ENCODE peak calls at places on chromosomes 11 and 22, in four cellular contexts. I is CD8-positive, alpha-beta T cell; L is CD4-positive, alpha-beta memory T cell; W is esophagus squamous epithelium. N is an unnamed sample. For H3K4me1 and H3K9me3, the result is how much of the 10 kb centered on the place peaks cover.

GRCh38 chr22:20014526-20015186 is 2.0 kb downstream of the ARVCF start:
- DNase-seq in W (no peak), L (no peak), I (no peak), N (no peak)

GRCh38 chr11:103624708-103625623 is 411.5 kb upstream of the DDI1 start:
- DNase-seq in L (no peak), W (no peak), I (no peak), N (peak)

GRCh38 chr11:75270896-75271415 is 30.4 kb downstream of the TPBGL start:
- DNase-seq in W (no peak), I (no peak), L (peak), N (no peak)

GRCh38 chr22:22343603-22344276 is 99.2 kb downstream of the VPREB1 start:
- DNase-seq in I (no peak), W (no peak), L (no peak), N (no peak)

GRCh38 chr11:67507242-67507890 is 596 bp downstream of the CDK2AP2 start:
- DNase-seq in W (no peak), I (no peak), L (no peak), N (no peak)

GRCh38 chr11:96424693-96425092 is 34.9 kb downstream of the JRKL start:
- DNase-seq in W (no peak), I (no peak), L (no peak), N (no peak)

GRCh38 chr11:43842021-43842420 is 38.6 kb upstream of the ALKBH3 start:
- DNase-seq in L (no peak), I (no peak), W (no peak), N (no peak)

GRCh38 chr11:61082161-61082870 is 20.0 kb upstream of the CD5 start:
- DNase-seq in L (no peak), W (no peak), I (no peak), N (no peak)

GRCh38 chr22:36330655-36331305 is 57.0 kb downstream of the MYH9 start:
- DNase-seq in W (no peak), I (no peak), L (no peak), N (peak)

GRCh38 chr22:47090591-47091240 is 328.3 kb downstream of the TBC1D22A start:
- DNase-seq in I (no peak), W (no peak), L (no peak), N (peak)

GRCh38 chr22:25360891-25361645 is 141.6 kb downstream of the CRYBB2 start:
- DNase-seq in L (no peak), I (no peak), W (no peak), N (no peak)

GRCh38 chr11:23509821-23510220 is 649.5 kb upstream of the CCDC179 start:
- DNase-seq in W (no peak), I (no peak), L (no peak), N (no peak)

DNA sequence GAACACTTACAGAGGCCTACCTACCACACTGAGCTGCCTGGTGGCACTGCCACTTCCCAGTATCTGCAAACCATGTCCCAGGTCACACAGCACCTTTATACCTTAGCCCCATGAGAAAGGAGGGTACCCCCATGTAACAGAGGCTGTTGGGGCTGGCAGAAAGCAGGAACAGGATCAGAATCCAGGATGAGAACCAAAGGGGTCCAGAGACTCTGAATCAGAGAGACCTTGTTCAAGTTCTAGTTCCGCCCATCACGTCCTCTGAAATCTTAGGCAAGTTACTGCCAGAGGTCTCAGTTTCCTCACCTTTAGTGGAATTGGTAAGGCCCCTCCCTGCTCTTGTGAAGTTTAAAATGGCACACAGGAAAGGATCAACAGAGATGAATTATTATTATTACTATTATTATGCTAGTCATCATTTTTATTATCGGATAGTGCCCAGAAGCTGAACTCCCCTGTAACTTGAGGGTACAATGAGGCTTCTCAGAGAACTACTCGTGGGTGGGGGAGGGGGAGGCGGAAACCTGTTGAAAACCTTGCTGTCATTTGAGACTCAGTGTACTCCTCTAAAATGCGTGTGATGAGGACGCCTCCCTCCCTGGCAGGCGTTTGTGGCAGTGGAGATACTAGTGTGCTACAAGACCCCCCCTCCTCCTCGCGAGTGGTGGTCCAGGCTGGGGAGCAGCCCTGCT is 9.3 kb downstream of the SELENOM start:
- DNase-seq in L (no peak), I (no peak), W (no peak), N (no peak)
- H3K4me3 ChIP-seq in L (no peak), I (no peak), W (no peak), N (no peak)

GRCh38 chr11:114080769-114081168 is 21.3 kb downstream of the ZBTB16 start:
- DNase-seq in L (no peak), I (no peak), W (no peak), N (no peak)

GRCh38 chr11:114078423-114078822 is 18.9 kb downstream of the ZBTB16 start:
- DNase-seq in L (no peak), W (no peak), I (no peak), N (no peak)

GRCh38 chr11:114079406-114080072 is 20.0 kb downstream of the ZBTB16 start:
- DNase-seq in L (no peak), I (no peak), W (no peak), N (no peak)

GRCh38 chr11:114081641-114082414 is 22.3 kb downstream of the ZBTB16 start:
- DNase-seq in L (no peak), I (no peak), W (no peak), N (no peak)

DNA sequence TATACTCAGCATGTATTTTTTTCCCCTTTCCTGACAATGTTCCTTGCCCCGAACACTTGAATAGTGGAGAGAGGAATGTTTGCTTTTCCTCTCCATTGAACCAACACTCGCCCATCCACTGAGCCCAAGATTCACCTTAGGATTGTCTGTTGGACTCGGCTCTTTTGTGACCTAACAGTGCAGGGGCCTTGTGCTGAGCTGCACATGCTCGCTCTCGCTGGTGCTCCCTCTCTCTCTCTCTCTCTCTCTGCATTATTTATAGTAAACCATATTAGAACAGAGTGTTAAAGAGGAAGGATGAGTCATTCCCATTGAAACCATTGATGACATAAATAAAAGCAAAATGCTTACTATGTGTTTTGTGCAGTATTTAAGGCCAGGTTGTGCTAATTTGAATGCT is 20.7 kb downstream of the ZBTB16 start:
- DNase-seq in L (no peak), W (no peak), I (no peak), N (no peak)
- H3K4me1 ChIP-seq in L (half or more), W (half or more), I (under half), N (under half)

GRCh38 chr22:48707749-48708557 is 1119.7 kb downstream of the BRD1 start:
- DNase-seq in W (no peak), I (no peak), L (no peak), N (no peak)

GRCh38 chr22:48709976-48710375 is 1117.7 kb downstream of the BRD1 start:
- DNase-seq in L (no peak), I (no peak), W (no peak), N (no peak)

GRCh38 chr22:48710410-48710809 is 1117.3 kb downstream of the BRD1 start:
- DNase-seq in I (no peak), L (no peak), W (no peak), N (no peak)

GRCh38 chr22:48708558-48709245 is 1119.0 kb downstream of the BRD1 start:
- DNase-seq in L (no peak), W (no peak), I (no peak), N (no peak)

GRCh38 chr22:48709453-48709852 is 1118.2 kb downstream of the BRD1 start:
- DNase-seq in I (no peak), L (no peak), W (no peak), N (no peak)
- H3K9me3 ChIP-seq in I (under half), L (under half), W (under half), N (under half)

DNA sequence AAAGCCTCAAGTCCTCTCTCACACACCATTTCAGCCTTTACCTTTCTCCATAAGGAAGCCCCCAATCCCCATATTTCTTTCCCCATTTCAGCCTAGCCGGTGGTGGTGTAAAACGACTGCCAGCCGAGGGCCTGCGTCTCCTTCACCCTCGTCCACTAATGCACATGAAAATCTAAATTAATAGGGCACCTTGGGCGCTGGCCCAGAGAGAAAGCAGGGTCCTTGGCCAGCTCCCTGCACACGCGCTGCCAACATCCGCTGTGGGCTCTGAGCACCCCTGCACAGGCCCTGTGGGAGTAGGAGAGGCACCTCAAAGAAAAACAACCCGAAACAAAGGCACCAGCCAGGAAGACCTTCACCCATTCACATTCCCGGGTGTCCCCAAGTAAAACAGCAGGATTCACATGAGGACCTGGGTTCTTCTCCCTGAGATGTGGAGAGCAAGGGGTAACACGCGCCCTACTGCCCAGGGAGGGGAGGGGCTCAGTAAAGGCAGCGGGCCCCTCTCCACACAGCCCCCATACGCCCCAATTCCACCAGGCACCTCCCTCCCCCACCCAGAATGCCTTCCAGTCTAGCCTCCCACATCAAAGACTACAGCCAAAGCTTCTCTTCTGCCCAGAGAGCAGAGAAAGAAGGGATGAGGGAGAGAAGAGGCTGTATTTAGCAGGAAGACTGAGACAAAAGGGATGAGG is 79.1 kb downstream of the MICAL3 start:
- DNase-seq in L (no peak), I (no peak), W (no peak), N (no peak)
- H3K4me3 ChIP-seq in L (no peak), I (no peak), W (no peak), N (no peak)

GRCh38 chr22:43303166-43303565 is 40.0 kb downstream of the SCUBE1 start:
- DNase-seq in I (no peak), W (no peak), L (no peak), N (no peak)
- H3K4me1 ChIP-seq in I (under half), W (half or more), L (under half), N (under half)

GRCh38 chr11:890794-891600 is 19.6 kb downstream of the CHID1 start:
- DNase-seq in L (no peak), W (no peak), I (no peak), N (no peak)

GRCh38 chr11:889686-890475 is 20.7 kb downstream of the CHID1 start:
- DNase-seq in L (no peak), W (no peak), I (no peak), N (no peak)

GRCh38 chr11:887589-887988 is 23.0 kb downstream of the CHID1 start:
- DNase-seq in W (no peak), L (no peak), I (no peak), N (no peak)

GRCh38 chr11:888290-889212 is 22.1 kb downstream of the CHID1 start:
- DNase-seq in L (no peak), I (no peak), W (no peak), N (no peak)

GRCh38 chr11:889261-889660 is 21.3 kb downstream of the CHID1 start:
- DNase-seq in I (no peak), W (no peak), L (no peak), N (no peak)
- H3K9me3 ChIP-seq in I (under half), W (under half), L (under half), N (under half)

N was measured in SJSA1.